ENCODE peak calls at places on chromosome 4, in four cellular contexts. One of them, this sample, is unnamed.

GRCh38 chr4:86965019-86965976 is 30.5 kb downstream of the AFF1 start:
- DNase-seq in right cardiac atrium: no peak
- DNase-seq in CD4-positive, alpha-beta T cell: no peak
- DNase-seq in lung: no peak
- DNase-seq in this sample: no peak

GRCh38 chr4:73735231-73735630 is 5.1 kb upstream of the CXCL8 start:
- DNase-seq in right cardiac atrium: no peak
- DNase-seq in CD4-positive, alpha-beta T cell: no peak
- DNase-seq in lung: no peak
- DNase-seq in this sample: no peak

GRCh38 chr4:11495291-11495690 is 66.6 kb upstream of the HS3ST1 start:
- DNase-seq in right cardiac atrium: no peak
- DNase-seq in CD4-positive, alpha-beta T cell: no peak
- DNase-seq in lung: no peak
- DNase-seq in this sample: no peak

GRCh38 chr4:56655627-56656345 is 25.3 kb downstream of the HOPX start:
- DNase-seq in right cardiac atrium: peak; percentile 51
- DNase-seq in CD4-positive, alpha-beta T cell: no peak
- DNase-seq in lung: no peak
- DNase-seq in this sample: no peak

GRCh38 chr4:102439835-102440234 is 61.3 kb upstream of the NFKB1 start:
- DNase-seq in right cardiac atrium: no peak
- DNase-seq in CD4-positive, alpha-beta T cell: no peak
- DNase-seq in lung: no peak
- DNase-seq in this sample: peak; percentile 79

GRCh38 chr4:168656055-168656660 is 159.3 kb downstream of the PALLD start:
- DNase-seq in right cardiac atrium: no peak
- DNase-seq in CD4-positive, alpha-beta T cell: no peak
- DNase-seq in lung: no peak
- DNase-seq in this sample: peak; percentile 56

GRCh38 chr4:82469776-82470345 is 39.5 kb downstream of the ENOPH1 start:
- DNase-seq in right cardiac atrium: no peak
- DNase-seq in CD4-positive, alpha-beta T cell: no peak
- DNase-seq in lung: no peak
- DNase-seq in this sample: peak; percentile 65

GRCh38 chr4:36230523-36230922 is 13.8 kb downstream of the ARAP2 start:
- DNase-seq in right cardiac atrium: no peak
- DNase-seq in CD4-positive, alpha-beta T cell: no peak
- DNase-seq in lung: no peak
- DNase-seq in this sample: no peak

GRCh38 chr4:150972592-150972991 is 42.5 kb downstream of the LRBA start:
- DNase-seq in right cardiac atrium: no peak
- DNase-seq in CD4-positive, alpha-beta T cell: no peak
- DNase-seq in lung: no peak
- DNase-seq in this sample: no peak

GRCh38 chr4:153065286-153065685 is 129.2 kb downstream of the FHDC1 start:
- DNase-seq in right cardiac atrium: peak; percentile 60
- DNase-seq in CD4-positive, alpha-beta T cell: no peak
- DNase-seq in lung: no peak
- DNase-seq in this sample: no peak

GRCh38 chr4:38872620-38873019 is 5.0 kb downstream of the FAM114A1 start:
- DNase-seq in right cardiac atrium: no peak
- DNase-seq in CD4-positive, alpha-beta T cell: no peak
- DNase-seq in lung: no peak
- DNase-seq in this sample: peak; percentile 51

GRCh38 chr4:53326535-53326934 is 39.3 kb downstream of the SCFD2 start:
- DNase-seq in right cardiac atrium: no peak
- DNase-seq in CD4-positive, alpha-beta T cell: no peak
- DNase-seq in lung: no peak
- DNase-seq in this sample: no peak

GRCh38 chr4:93791570-93792195 is 36.9 kb upstream of the ATOH1 start:
- DNase-seq in right cardiac atrium: peak; percentile 59
- DNase-seq in CD4-positive, alpha-beta T cell: no peak
- DNase-seq in lung: peak; percentile 37
- DNase-seq in this sample: peak; percentile 40

GRCh38 chr4:163544407-163545038 is 50.0 kb downstream of the TMA16 start:
- DNase-seq in right cardiac atrium: peak; percentile 79
- DNase-seq in CD4-positive, alpha-beta T cell: peak; percentile 54
- DNase-seq in lung: peak; percentile 44
- DNase-seq in this sample: peak; percentile 35

GRCh38 chr4:88054229-88054628 is 46.8 kb downstream of the PKD2 start:
- DNase-seq in right cardiac atrium: no peak
- DNase-seq in CD4-positive, alpha-beta T cell: no peak
- DNase-seq in lung: no peak
- DNase-seq in this sample: no peak

GRCh38 chr4:153233761-153234371 is 29.6 kb downstream of the TRIM2 start:
- DNase-seq in right cardiac atrium: no peak
- DNase-seq in CD4-positive, alpha-beta T cell: no peak
- DNase-seq in lung: peak; percentile 48
- DNase-seq in this sample: no peak

GRCh38 chr4:54090804-54091623 is 8.9 kb upstream of the GSX2 start:
- DNase-seq in right cardiac atrium: peak; percentile 87
- DNase-seq in CD4-positive, alpha-beta T cell: no peak
- DNase-seq in lung: no peak
- DNase-seq in this sample: no peak

GRCh38 chr4:182265881-182266280 is 22.7 kb downstream of the TENM3 start:
- DNase-seq in right cardiac atrium: no peak
- DNase-seq in CD4-positive, alpha-beta T cell: no peak
- DNase-seq in lung: no peak
- DNase-seq in this sample: no peak

GRCh38 chr4:26701786-26702227 is 117.9 kb downstream of the TBC1D19 start:
- DNase-seq in right cardiac atrium: no peak
- DNase-seq in CD4-positive, alpha-beta T cell: no peak
- DNase-seq in lung: no peak
- DNase-seq in this sample: no peak

GRCh38 chr4:145482209-145483021 is 762 bp downstream of the SMAD1 start:
- DNase-seq in right cardiac atrium: peak; percentile 81
- DNase-seq in CD4-positive, alpha-beta T cell: no peak
- DNase-seq in lung: peak; percentile 52
- DNase-seq in this sample: peak; percentile 72

GRCh38 chr4:165382640-165383039 is 3.8 kb downstream of the CPE start:
- DNase-seq in right cardiac atrium: no peak
- DNase-seq in CD4-positive, alpha-beta T cell: no peak
- DNase-seq in lung: no peak
- DNase-seq in this sample: no peak

GRCh38 chr4:165381821-165382373 is 3.1 kb downstream of the CPE start:
- DNase-seq in right cardiac atrium: no peak
- DNase-seq in CD4-positive, alpha-beta T cell: no peak
- DNase-seq in lung: no peak
- DNase-seq in this sample: no peak

GRCh38 chr4:165378763-165379631 is at the start of gene CPE:
- DNase-seq in right cardiac atrium: peak; percentile 92
- DNase-seq in CD4-positive, alpha-beta T cell: peak; percentile 47
- DNase-seq in lung: peak; percentile 72
- DNase-seq in this sample: peak; percentile 71

GRCh38 chr4:165378398-165378762 is 428 bp upstream of the CPE start:
- DNase-seq in right cardiac atrium: no peak
- DNase-seq in CD4-positive, alpha-beta T cell: no peak
- DNase-seq in lung: no peak
- DNase-seq in this sample: no peak

GRCh38 chr4:165379662-165380061 is 854 bp downstream of the CPE start:
- DNase-seq in right cardiac atrium: peak; percentile 62
- DNase-seq in CD4-positive, alpha-beta T cell: no peak
- DNase-seq in lung: no peak
- DNase-seq in this sample: peak; percentile 79
- H3K27ac ChIP-seq in right cardiac atrium: no peak overlapping the region
- H3K27ac ChIP-seq in CD4-positive, alpha-beta T cell: no peak overlapping the region
- H3K27ac ChIP-seq in lung: no peak overlapping the region
- H3K27ac ChIP-seq in this sample: no peak overlapping the region

GRCh38 chr4:2860391-2861348 is 17.0 kb downstream of the ADD1 start:
- DNase-seq in right cardiac atrium: peak; percentile 86
- DNase-seq in CD4-positive, alpha-beta T cell: no peak
- DNase-seq in lung: peak; percentile 55
- DNase-seq in this sample: peak; percentile 26
- H3K27ac ChIP-seq in right cardiac atrium: peak overlapping the region; percentile 78
- H3K27ac ChIP-seq in CD4-positive, alpha-beta T cell: no peak overlapping the region
- H3K27ac ChIP-seq in lung: peak overlapping the region; percentile 24
- H3K27ac ChIP-seq in this sample: peak overlapping the region; percentile 41

DNA sequence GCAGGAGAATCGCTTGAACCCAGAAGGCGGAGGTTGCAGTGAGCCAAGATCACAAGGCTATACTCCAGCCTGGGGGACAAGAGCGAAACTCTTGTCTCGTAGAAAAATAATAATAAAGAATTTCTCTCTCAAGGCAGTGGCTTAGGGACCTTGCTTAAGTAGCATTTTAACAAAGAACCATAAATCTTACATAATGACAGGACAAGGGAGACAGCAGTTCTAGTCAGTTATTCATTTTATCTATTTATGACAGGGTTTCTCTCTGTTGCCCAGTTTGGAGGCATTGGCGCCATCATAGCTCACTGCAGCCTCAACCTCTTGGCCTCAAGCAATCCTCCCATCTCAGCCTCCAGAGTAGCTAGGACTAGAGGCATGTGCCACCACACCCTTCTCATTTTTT is 31.9 kb upstream of the NOCT start:
- DNase-seq in right cardiac atrium: no peak
- DNase-seq in CD4-positive, alpha-beta T cell: no peak
- DNase-seq in lung: no peak
- DNase-seq in this sample: no peak
- H3K27ac ChIP-seq in right cardiac atrium: no peak overlapping the region
- H3K27ac ChIP-seq in CD4-positive, alpha-beta T cell: no peak overlapping the region
- H3K27ac ChIP-seq in lung: no peak overlapping the region
- H3K27ac ChIP-seq in this sample: no peak overlapping the region

GRCh38 chr4:80140237-80140636 is 57.1 kb upstream of the PRDM8 start:
- DNase-seq in right cardiac atrium: no peak
- DNase-seq in CD4-positive, alpha-beta T cell: no peak
- DNase-seq in lung: no peak
- DNase-seq in this sample: no peak

GRCh38 chr4:80137631-80138030 is 59.7 kb upstream of the PRDM8 start:
- DNase-seq in right cardiac atrium: no peak
- DNase-seq in CD4-positive, alpha-beta T cell: no peak
- DNase-seq in lung: no peak
- DNase-seq in this sample: no peak

GRCh38 chr4:80139668-80140067 is 57.6 kb upstream of the PRDM8 start:
- DNase-seq in right cardiac atrium: no peak
- DNase-seq in CD4-positive, alpha-beta T cell: no peak
- DNase-seq in lung: no peak
- DNase-seq in this sample: no peak

GRCh38 chr4:80136238-80136637 is 61.1 kb upstream of the PRDM8 start:
- DNase-seq in right cardiac atrium: no peak
- DNase-seq in CD4-positive, alpha-beta T cell: no peak
- DNase-seq in lung: no peak
- DNase-seq in this sample: no peak

GRCh38 chr4:80138556-80139538 is 58.5 kb upstream of the PRDM8 start:
- DNase-seq in right cardiac atrium: no peak
- DNase-seq in CD4-positive, alpha-beta T cell: peak; percentile 67
- DNase-seq in lung: no peak
- DNase-seq in this sample: peak; percentile 45
- H3K27ac ChIP-seq in right cardiac atrium: no peak overlapping the region
- H3K27ac ChIP-seq in CD4-positive, alpha-beta T cell: peak overlapping the region; percentile 63
- H3K27ac ChIP-seq in lung: no peak overlapping the region
- H3K27ac ChIP-seq in this sample: peak overlapping the region; percentile 20

DNA sequence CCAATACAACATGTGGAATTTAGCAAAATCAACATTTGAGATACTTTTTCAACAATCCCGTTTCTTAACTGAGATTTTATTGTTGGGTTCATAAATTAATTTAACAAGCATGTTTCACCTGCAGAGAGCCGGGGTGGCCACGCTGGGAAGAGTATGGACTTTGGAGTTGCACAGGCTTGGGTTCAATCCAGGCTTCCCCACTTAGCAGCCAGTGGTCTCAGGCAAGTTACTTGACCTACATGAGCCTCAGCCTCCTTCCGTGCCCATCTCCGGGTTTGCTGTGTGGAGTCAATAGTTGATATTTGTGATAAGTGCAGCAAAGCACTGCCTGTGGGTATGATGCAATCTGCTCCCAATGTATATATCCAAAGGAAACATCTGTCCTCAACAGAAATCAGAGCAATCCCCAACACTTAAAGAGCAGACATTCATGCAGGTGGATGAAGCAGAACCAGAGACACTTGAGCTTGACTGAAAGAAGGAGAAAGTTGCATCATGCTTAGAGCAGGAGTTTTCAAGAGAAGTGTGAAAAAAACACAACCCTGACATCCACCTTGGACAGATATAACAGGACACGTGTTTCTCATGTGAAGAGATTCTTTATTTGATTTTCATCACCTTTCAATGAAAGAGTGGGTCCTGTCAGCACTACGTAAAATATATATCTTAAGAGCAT is 5.1 kb downstream of the CYTL1 start:
- DNase-seq in right cardiac atrium: no peak
- DNase-seq in CD4-positive, alpha-beta T cell: no peak
- DNase-seq in lung: no peak
- DNase-seq in this sample: no peak
- H3K27ac ChIP-seq in right cardiac atrium: no peak overlapping the region
- H3K27ac ChIP-seq in CD4-positive, alpha-beta T cell: no peak overlapping the region
- H3K27ac ChIP-seq in lung: no peak overlapping the region
- H3K27ac ChIP-seq in this sample: no peak overlapping the region